ENCODE peak calls at places on chromosomes 5 and 9, in seven cellular contexts. L is HepG2, M is heart left ventricle, C is A549, T is K562, H is endothelial cell of umbilical vein, V is adrenal gland. U is an unnamed sample.

GRCh38 chr9:108188482-108188881 is 667.3 kb downstream of the ACTL7B start:
- DNase-seq in L (no peak), M (no peak), C (no peak), T (no peak), H (no peak), V (no peak), U (no peak)

GRCh38 chr5:50535393-50535792 is 94.3 kb upstream of the EMB start:
- DNase-seq in L (no peak), M (no peak), C (no peak), T (no peak), H (no peak), V (no peak), U (no peak)

GRCh38 chr5:87899109-87900100 is 369.2 kb downstream of the TMEM161B start:
- DNase-seq in L (peak), M (no peak), C (no peak), T (no peak), H (no peak), V (no peak), U (no peak)

GRCh38 chr5:176730815-176731475 is 79.4 kb upstream of the UNC5A start:
- DNase-seq in L (no peak), M (no peak), C (no peak), T (no peak), H (no peak), V (no peak), U (no peak)

GRCh38 chr5:9052421-9052820 is 493.5 kb downstream of the SEMA5A start:
- DNase-seq in L (no peak), M (no peak), C (no peak), T (no peak), H (no peak), V (no peak), U (no peak)

GRCh38 chr9:70610287-70610644 is 195.8 kb upstream of the KLF9 start:
- DNase-seq in L (no peak), M (no peak), C (no peak), T (no peak), H (no peak), V (no peak), U (no peak)

GRCh38 chr9:123423036-123423640 is 67.1 kb downstream of the CRB2 start:
- DNase-seq in L (no peak), M (no peak), C (no peak), T (no peak), H (no peak), V (no peak), U (no peak)

GRCh38 chr9:122389799-122390481 is 19.1 kb downstream of the PTGS1 start:
- DNase-seq in L (no peak), M (no peak), C (no peak), T (no peak), H (peak), V (no peak), U (no peak)

GRCh38 chr9:131396626-131397025 is 2.7 kb downstream of the PRRC2B start:
- DNase-seq in L (no peak), M (no peak), C (no peak), T (peak), H (no peak), V (no peak), U (peak)

GRCh38 chr9:131393622-131394463 is at the start of gene PRRC2B:
- DNase-seq in L (peak), M (peak), C (peak), T (peak), H (peak), V (peak), U (peak)

GRCh38 chr9:131394464-131395026 is 659 bp downstream of the PRRC2B start:
- DNase-seq in L (no peak), M (peak), C (no peak), T (peak), H (peak), V (peak), U (peak)

GRCh38 chr9:131395745-131396479 is 2.0 kb downstream of the PRRC2B start:
- DNase-seq in L (no peak), M (no peak), C (no peak), T (peak), H (peak), V (no peak), U (peak)

DNA sequence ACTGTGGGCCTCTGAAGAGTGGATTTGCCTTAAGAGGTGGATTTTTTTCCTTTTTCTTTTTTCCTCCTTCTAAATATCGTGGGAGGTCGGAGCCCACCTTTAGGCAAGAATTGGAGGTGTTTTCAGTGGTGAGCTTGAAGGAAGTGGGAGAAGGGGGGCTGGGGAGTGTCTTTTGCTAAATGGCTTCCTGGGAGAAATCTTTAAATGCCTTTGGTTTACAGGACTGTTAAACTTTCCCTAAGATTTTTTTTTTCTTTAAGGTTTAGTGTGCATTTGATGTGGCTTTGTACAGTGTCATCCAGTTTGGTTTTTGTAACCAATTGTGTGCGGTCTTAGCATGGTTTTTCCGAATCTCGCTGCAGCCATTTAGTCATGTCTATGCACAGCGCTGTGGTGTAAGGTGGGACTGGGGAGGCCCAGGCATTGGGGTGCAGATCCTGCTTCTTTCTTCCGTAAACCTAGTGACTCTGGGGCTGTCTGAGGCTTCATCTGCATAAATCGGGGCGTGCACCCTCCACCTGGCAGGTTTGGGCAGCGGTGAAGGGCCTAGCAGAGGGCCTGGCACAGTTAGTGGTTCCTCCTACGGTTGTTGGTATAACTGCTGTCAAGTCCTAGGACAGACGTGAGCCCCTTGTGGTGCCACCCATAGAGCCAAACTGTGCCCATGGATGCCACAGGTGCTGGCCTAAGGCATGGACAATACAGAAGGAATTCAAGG is 1.3 kb downstream of the PRRC2B start:
- DNase-seq in L (no peak), M (no peak), C (no peak), T (peak), H (peak), V (no peak), U (peak)
- TF ChIP-seq POLR2A in L (peak), M (no peak), C (no peak), T (no peak), H (no peak), V (no peak), U (no peak)

GRCh38 chr9:83965350-83966208 is 14.4 kb downstream of the HNRNPK start:
- DNase-seq in L (peak), M (no peak), C (peak), T (peak), H (no peak), V (no peak), U (peak)
- TF ChIP-seq POLR2A in L (peak), M (no peak), C (no peak), T (peak), H (peak), V (no peak), U (peak)

DNA sequence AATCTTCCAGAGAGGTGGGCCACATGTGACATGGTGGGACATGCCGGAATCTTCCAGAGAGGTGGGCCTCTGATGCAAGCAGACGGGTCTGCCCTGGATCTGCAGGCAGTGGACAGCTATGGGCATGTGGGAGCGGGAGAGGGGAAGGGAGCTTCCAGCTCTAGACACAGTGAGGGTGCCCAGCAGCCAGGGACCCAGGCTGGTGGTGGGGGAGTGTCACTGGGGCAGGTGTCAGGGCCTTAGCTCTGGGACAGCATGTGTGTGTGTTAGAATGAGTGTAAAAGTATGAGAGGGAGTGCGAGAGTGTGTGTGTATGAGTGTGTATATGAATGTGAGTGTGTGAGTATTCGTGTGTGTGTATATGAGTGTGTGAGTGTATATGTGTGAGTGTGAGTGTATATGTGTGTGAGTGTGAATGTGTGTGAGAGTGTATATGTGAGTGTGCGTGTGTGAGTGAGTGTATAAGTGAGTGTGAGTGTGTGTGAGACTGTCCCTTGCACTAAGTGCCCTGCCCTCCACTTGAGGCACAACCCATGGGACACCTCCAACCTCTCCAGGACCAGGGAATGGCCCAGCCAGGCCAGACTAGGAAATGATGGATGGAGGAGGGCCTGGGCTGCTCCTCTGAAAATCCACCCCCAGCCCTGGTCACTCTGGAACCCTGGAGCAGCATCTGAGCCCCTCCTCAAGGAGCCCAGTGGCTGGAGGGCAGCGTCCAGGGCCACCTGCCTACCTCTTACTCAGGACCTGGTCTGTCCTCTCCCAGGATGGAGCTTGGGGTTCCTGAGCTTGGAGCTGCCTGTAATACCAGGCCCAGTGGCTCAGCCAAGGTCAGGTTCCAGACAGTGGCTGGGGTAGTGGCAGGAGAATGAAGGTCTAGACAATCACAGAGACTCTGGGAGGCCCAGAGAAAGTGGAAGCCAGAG is 122.2 kb downstream of the C9orf50 start:
- DNase-seq in L (no peak), M (peak), C (no peak), T (no peak), H (no peak), V (peak), U (no peak)
- TF ChIP-seq POLR2A in L (no peak), M (no peak), C (no peak), T (peak), H (no peak), V (no peak), U (no peak)

DNA sequence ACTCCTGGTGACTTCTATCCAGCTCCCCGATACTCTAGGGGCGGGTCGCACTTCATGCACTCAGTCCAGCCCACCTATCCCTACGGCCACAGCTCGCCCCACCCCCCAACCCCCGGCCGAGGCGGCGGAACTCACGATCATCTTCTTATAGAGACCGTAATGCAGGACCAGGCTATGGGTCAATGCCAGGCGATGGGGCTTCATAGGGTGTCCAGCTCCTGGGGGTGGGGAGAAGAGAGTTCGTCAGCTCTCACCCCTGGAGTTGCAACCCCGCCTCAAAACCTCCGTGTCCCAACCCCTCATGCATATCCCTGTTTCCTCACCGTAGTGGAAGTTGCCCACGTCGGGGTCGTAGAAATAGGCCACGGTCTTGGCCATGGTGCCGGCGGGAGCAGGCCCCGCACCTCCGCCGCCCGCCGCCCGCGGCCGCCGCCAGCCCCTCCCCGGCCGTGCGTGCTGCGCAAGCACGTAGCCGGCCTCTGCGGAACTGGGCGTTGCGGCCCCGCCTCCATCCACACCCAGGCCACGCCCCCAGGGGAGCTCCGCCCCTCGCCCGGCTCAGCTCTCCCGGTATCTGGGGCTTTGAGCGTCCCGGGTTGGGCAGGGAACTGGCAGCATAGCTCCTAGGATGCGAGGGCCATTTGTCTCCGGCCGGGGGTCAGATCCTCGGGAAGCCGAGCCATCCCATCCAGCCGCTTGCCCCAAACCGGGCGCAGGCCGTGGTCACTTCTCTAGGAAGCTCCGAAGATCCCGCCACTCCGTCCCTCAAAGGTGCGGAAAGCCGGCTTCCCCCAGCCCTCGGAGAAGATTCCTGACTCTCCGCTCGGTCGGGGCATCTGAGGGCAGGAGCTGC is at the start of the genes HDAC3 and RELL2:
- DNase-seq in L (peak), M (peak), C (peak), T (peak), H (peak), V (peak), U (peak)
- TF ChIP-seq POLR2A in L (peak), M (peak), C (peak), T (peak), H (peak), V (peak), U (peak)

DNA sequence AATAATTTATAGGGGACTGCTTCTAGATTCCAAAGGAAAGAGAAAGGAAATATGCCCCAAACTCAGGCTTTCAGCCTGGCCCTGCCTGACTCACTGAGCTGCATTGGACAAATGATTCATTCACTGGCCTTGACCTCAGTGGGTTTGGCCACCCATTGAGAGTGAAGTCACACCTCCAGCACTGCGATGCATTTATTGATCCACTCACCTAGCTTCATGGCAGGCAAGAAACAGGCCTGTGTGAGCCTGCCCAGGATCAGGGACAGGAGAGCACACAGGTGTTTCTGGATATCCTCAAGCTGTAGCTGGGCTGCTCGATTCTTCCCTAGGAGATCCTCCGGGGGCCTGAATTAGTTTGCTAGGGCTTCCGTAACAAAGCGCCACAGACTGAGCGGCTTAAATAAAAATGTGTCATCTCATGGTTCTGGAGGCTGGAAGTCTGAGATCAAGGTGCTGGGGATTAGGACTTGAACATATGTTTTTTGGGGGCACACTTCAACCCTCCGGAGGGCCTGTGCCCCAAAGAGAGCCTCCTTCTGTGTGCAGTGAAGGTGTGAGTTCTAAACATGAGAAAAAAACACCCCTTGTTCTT is 7.3 kb upstream of the DUSP1 start:
- DNase-seq in L (peak), M (no peak), C (peak), T (peak), H (peak), V (peak), U (no peak)
- TF ChIP-seq POLR2A in L (peak), M (no peak), C (no peak), T (no peak), H (no peak), V (no peak), U (no peak)

GRCh38 chr5:149745944-149746326 is 15.8 kb downstream of the PPARGC1B start:
- DNase-seq in L (no peak), M (no peak), C (no peak), T (peak), H (no peak), V (no peak), U (peak)

GRCh38 chr5:149748471-149749094 is 18.5 kb downstream of the PPARGC1B start:
- DNase-seq in L (no peak), M (no peak), C (no peak), T (no peak), H (no peak), V (no peak), U (no peak)

GRCh38 chr5:149747141-149747832 is 17.2 kb downstream of the PPARGC1B start:
- DNase-seq in L (no peak), M (no peak), C (peak), T (no peak), H (no peak), V (no peak), U (no peak)

GRCh38 chr5:149749481-149750365 is 19.6 kb downstream of the PPARGC1B start:
- DNase-seq in L (peak), M (no peak), C (no peak), T (no peak), H (no peak), V (peak), U (no peak)

DNA sequence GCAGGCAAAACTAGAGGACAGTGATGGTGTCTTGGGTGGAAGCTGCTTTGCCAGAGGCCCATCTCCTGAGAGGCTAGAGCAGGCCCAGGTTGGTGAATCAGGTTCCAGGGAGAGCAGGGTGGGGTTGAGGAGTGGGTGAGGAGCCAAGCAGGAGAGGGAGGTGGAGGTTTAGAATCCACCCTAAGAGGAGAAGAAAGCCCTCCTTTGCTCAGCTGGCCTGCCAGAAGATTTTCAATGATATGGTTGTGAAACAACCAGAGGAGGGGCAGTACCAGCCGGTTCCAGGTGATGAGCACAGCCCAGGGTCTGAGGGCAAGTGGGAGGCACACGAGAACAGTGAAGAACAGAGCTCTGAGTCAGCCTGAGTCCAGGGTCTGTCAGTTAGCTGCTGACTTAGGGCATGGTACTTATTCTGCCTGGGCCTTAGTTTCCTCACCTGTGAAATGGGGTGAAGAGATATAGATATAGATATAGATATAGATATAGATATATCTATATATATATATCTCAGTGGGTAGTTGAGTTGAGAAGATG is 17.8 kb downstream of the PPARGC1B start:
- DNase-seq in L (no peak), M (no peak), C (no peak), T (no peak), H (no peak), V (no peak), U (no peak)
- TF ChIP-seq POLR2A in L (no peak), M (no peak), C (no peak), T (no peak), H (no peak), V (no peak), U (no peak)

GRCh38 chr9:12775963-12776774 is 1.3 kb downstream of the LURAP1L start:
- DNase-seq in L (peak), M (peak), C (peak), T (peak), H (peak), V (peak), U (peak)
- TF ChIP-seq POLR2A in L (peak), M (no peak), C (peak), T (no peak), H (no peak), V (peak), U (no peak)

GRCh38 chr5:62412549-62413329 is at the start of gene IPO11:
- DNase-seq in L (peak), M (peak), C (peak), T (peak), H (peak), V (peak), U (peak)
- TF ChIP-seq POLR2A in L (peak), M (peak), C (peak), T (peak), H (peak), V (peak), U (peak)

U was measured in erythroblast.